ENCODE peak calls at places on chromosomes 2 and 18, in five cellular contexts. J is activated CD4-positive, CD25-positive, alpha-beta regulatory T cell; B is tibial artery; A is putamen; H is activated T-cell treated with anti-CD3 and anti-CD28 coated beads for 4 hours. W is an unnamed sample.

GRCh38 chr2:217331577-217332139 is 471.8 kb upstream of the TNP1 start:
- DNase-seq in H (no peak), J (no peak), B (no peak), A (no peak), W (no peak)

GRCh38 chr2:38702413-38702812 is 36.5 kb downstream of the GALM start:
- DNase-seq in A (no peak), J (no peak), B (peak; percentile 37), H (no peak), W (no peak)

GRCh38 chr18:6956999-6957398 is 160.6 kb downstream of the LAMA1 start:
- DNase-seq in A (no peak), J (no peak), H (no peak), B (no peak), W (no peak)

GRCh38 chr18:40485318-40485717 is 1469.7 kb upstream of the PIK3C3 start:
- DNase-seq in J (no peak), B (no peak), H (no peak), A (no peak), W (no peak)

GRCh38 chr2:240964221-240964853 is 34.1 kb upstream of the SNED1 start:
- DNase-seq in H (no peak), B (no peak), J (no peak), A (no peak), W (no peak)

GRCh38 chr2:54038835-54039234 is 68.0 kb upstream of the PSME4 start:
- DNase-seq in A (no peak), J (no peak), H (no peak), B (no peak), W (no peak)

GRCh38 chr2:176283268-176283667 is 14.0 kb downstream of the MTX2 start:
- DNase-seq in J (no peak), B (no peak), H (no peak), A (no peak), W (no peak)

GRCh38 chr2:120991401-120991800 is 255.7 kb downstream of the GLI2 start:
- DNase-seq in H (no peak), B (no peak), A (no peak), J (no peak), W (no peak)

GRCh38 chr18:37684590-37684989 is 119.0 kb upstream of the CELF4 start:
- DNase-seq in J (no peak), B (no peak), A (no peak), H (no peak), W (no peak)

GRCh38 chr2:172434821-172435607 is 7.6 kb downstream of the ITGA6 start:
- DNase-seq in A (no peak), H (peak; percentile 34), J (no peak), B (no peak), W (no peak)

GRCh38 chr2:165328272-165328671 is 89.1 kb downstream of the SCN2A start:
- DNase-seq in H (no peak), A (no peak), B (no peak), J (no peak), W (no peak)

GRCh38 chr18:37425182-37425581 is 140.4 kb downstream of the CELF4 start:
- DNase-seq in A (no peak), B (no peak), J (no peak), H (no peak), W (no peak)

GRCh38 chr2:224909885-224910517 is 132.3 kb downstream of the DOCK10 start:
- DNase-seq in H (no peak), J (no peak), B (peak; percentile 91), A (no peak), W (no peak)

GRCh38 chr2:120548627-120549026 is 187.0 kb upstream of the GLI2 start:
- DNase-seq in H (no peak), J (no peak), A (no peak), B (no peak), W (no peak)

GRCh38 chr2:239979243-239980023 is 45.7 kb downstream of the NDUFA10 start:
- DNase-seq in H (no peak), J (no peak), A (no peak), B (no peak), W (peak; percentile 72)

GRCh38 chr2:219045937-219046550 is 4.7 kb upstream of the CFAP65 start:
- DNase-seq in B (no peak), J (no peak), A (no peak), H (no peak), W (peak; percentile 82)

GRCh38 chr18:27652480-27653121 is 467.5 kb upstream of the CHST9 start:
- DNase-seq in J (no peak), H (no peak), B (no peak), A (no peak), W (no peak)

GRCh38 chr2:48504647-48505327 is 25.2 kb upstream of the STON1 start:
- DNase-seq in B (no peak), A (no peak), H (no peak), J (no peak), W (no peak)

GRCh38 chr2:199428291-199428690 is 29.4 kb downstream of the SATB2 start:
- DNase-seq in J (no peak), B (no peak), H (no peak), A (no peak), W (no peak)

GRCh38 chr18:57780318-57781127 is 22.6 kb downstream of the ATP8B1 start:
- DNase-seq in H (no peak), A (no peak), J (no peak), B (no peak), W (no peak)

GRCh38 chr2:19810637-19811036 is 91.1 kb downstream of the TTC32 start:
- DNase-seq in A (peak; percentile 6), J (no peak), H (no peak), B (no peak), W (no peak)

GRCh38 chr2:15555839-15556238 is 5.3 kb downstream of the NBAS start:
- DNase-seq in J (no peak), A (no peak), B (no peak), H (no peak), W (no peak)

GRCh38 chr18:62954341-62954740 is 239.0 kb downstream of the PHLPP1 start:
- DNase-seq in B (no peak), H (no peak), J (no peak), A (no peak), W (no peak)

GRCh38 chr2:95320986-95321767 is 24.0 kb downstream of the KCNIP3 start:
- DNase-seq in J (no peak), A (no peak), H (no peak), B (no peak), W (no peak)

GRCh38 chr2:45382744-45383143 is 228.3 kb downstream of the SRBD1 start:
- DNase-seq in J (no peak), H (no peak), B (no peak), A (no peak), W (no peak)

GRCh38 chr2:238462782-238463396 is 36.2 kb downstream of the ASB1 start:
- DNase-seq in J (no peak), H (no peak), B (no peak), A (no peak), W (no peak)

GRCh38 chr2:150939087-150939486 is 322.6 kb downstream of the RBM43 start:
- DNase-seq in B (no peak), J (no peak), A (peak; percentile 76), H (no peak), W (no peak)

GRCh38 chr2:191411472-191411871 is 166.3 kb downstream of the MYO1B start:
- DNase-seq in A (no peak), J (no peak), H (no peak), B (no peak), W (no peak)

GRCh38 chr2:187702157-187702556 is 147.9 kb upstream of the TFPI start:
- DNase-seq in J (no peak), A (no peak), H (no peak), B (no peak), W (no peak)

GRCh38 chr2:224982910-224983688 is 59.2 kb downstream of the DOCK10 start:
- DNase-seq in B (no peak), A (peak; percentile 39), J (no peak), H (no peak), W (no peak)

W was measured in endothelial cell.